ENCODE peak calls at places on chromosomes 3 and 15, in six cellular contexts. S is GM10248, P is fibroblast of pulmonary artery, N is heart right ventricle, E is Peyer's patch, K is choroid plexus epithelial cell. I is an unnamed sample.

GRCh38 chr3:138594150-138594934 is at the start of gene CEP70:
- DNase-seq in P (peak; percentile 97), N (peak; percentile 93), K (peak; percentile 98), S (peak; percentile 82), E (peak; percentile 97), I (peak; percentile 97)

GRCh38 chr15:59290311-59291213 is 82.1 kb downstream of the MYO1E start:
- DNase-seq in N (no peak), E (peak; percentile 45), S (peak; percentile 39), P (no peak), K (no peak), I (no peak)

GRCh38 chr15:89629829-89630228 is 25.4 kb downstream of the KIF7 start:
- DNase-seq in N (no peak), K (no peak), S (peak; percentile 13), P (no peak), E (no peak), I (no peak)

GRCh38 chr3:177905895-177906511 is 630.2 kb upstream of the KCNMB2 start:
- DNase-seq in E (no peak), S (no peak), P (peak; percentile 84), K (peak; percentile 94), N (no peak), I (no peak)

GRCh38 chr3:114879059-114880031 is 267.7 kb downstream of the ZBTB20 start:
- DNase-seq in N (peak; percentile 13), E (no peak), K (peak; percentile 68), S (peak; percentile 18), P (peak; percentile 33), I (no peak)

GRCh38 chr3:149371001-149371722 is 6.3 kb downstream of the TM4SF1 start:
- DNase-seq in E (no peak), K (peak; percentile 64), S (no peak), P (peak; percentile 84), N (no peak), I (no peak)

GRCh38 chr3:21059409-21059808 is 691.6 kb downstream of the ZNF385D start:
- DNase-seq in K (no peak), P (peak; percentile 7), E (no peak), N (no peak), S (no peak), I (no peak)

GRCh38 chr3:31077021-31077601 is 182.7 kb upstream of the GADL1 start:
- DNase-seq in S (no peak), N (no peak), P (peak; percentile 84), E (no peak), K (peak; percentile 75), I (no peak)

GRCh38 chr3:107562979-107563531 is 40.3 kb downstream of the BBX start:
- DNase-seq in N (no peak), K (no peak), S (no peak), E (no peak), P (no peak), I (no peak)

GRCh38 chr3:105878061-105878460 is 9.2 kb upstream of the CBLB start:
- DNase-seq in P (peak; percentile 45), N (no peak), E (no peak), S (no peak), K (peak; percentile 52), I (no peak)

GRCh38 chr3:186108106-186108940 is 566 bp downstream of the ETV5 start:
- DNase-seq in S (peak; percentile 69), K (peak; percentile 73), P (peak; percentile 67), E (peak; percentile 55), N (peak; percentile 32), I (peak; percentile 91)

GRCh38 chr3:143429628-143430514 is 310.3 kb downstream of the CHST2 start:
- DNase-seq in E (no peak), P (no peak), N (no peak), K (peak; percentile 43), S (no peak), I (no peak)

GRCh38 chr15:73988075-73988969 is 3.8 kb downstream of the STOML1 start:
- DNase-seq in N (no peak), P (no peak), E (no peak), K (peak; percentile 56), S (peak; percentile 56), I (no peak)

GRCh38 chr3:71444028-71444860 is 139.3 kb downstream of the FOXP1 start:
- DNase-seq in P (peak; percentile 75), K (peak; percentile 81), S (peak; percentile 54), N (peak; percentile 47), E (peak; percentile 91), I (no peak)

GRCh38 chr3:156497326-156497725 is 57.6 kb downstream of the SSR3 start:
- DNase-seq in S (no peak), N (no peak), E (no peak), P (no peak), K (no peak), I (no peak)

GRCh38 chr3:171526869-171527268 is 66.7 kb upstream of the TNIK start:
- DNase-seq in S (no peak), P (peak; percentile 68), K (peak; percentile 93), E (no peak), N (no peak), I (no peak)

GRCh38 chr3:159654183-159655134 is 334.2 kb upstream of the IL12A start:
- DNase-seq in K (no peak), P (no peak), S (no peak), N (peak; percentile 48), E (no peak), I (no peak)

GRCh38 chr3:28738425-28738824 is 389.8 kb upstream of the AZI2 start:
- DNase-seq in E (no peak), S (no peak), K (no peak), P (no peak), N (no peak), I (no peak)

GRCh38 chr3:72993391-72993790 is 3.2 kb upstream of the PPP4R2 start:
- DNase-seq in N (no peak), E (no peak), K (no peak), S (no peak), P (no peak), I (no peak)

GRCh38 chr15:69161878-69162213 is 1.4 kb downstream of the GLCE start:
- DNase-seq in E (no peak), P (no peak), N (no peak), K (no peak), S (no peak), I (no peak)

GRCh38 chr3:177445591-177445990 is 248.3 kb upstream of the TBL1XR1 start:
- DNase-seq in E (no peak), P (no peak), K (no peak), N (no peak), S (no peak), I (no peak)

GRCh38 chr15:73026496-73027054 is 25.7 kb upstream of the NEO1 start:
- DNase-seq in P (no peak), E (no peak), N (no peak), K (no peak), S (no peak), I (no peak)

GRCh38 chr15:74653426-74654082 is 37.9 kb downstream of the CLK3 start:
- DNase-seq in N (peak; percentile 38), K (peak; percentile 55), S (no peak), E (peak; percentile 59), P (peak; percentile 88), I (no peak)

GRCh38 chr3:72247645-72248388 is 462.9 kb upstream of the PROK2 start:
- DNase-seq in N (no peak), K (no peak), S (no peak), P (no peak), E (no peak), I (no peak)

GRCh38 chr3:195385526-195385925 is 57.3 kb downstream of the ACAP2 start:
- DNase-seq in S (no peak), K (peak; percentile 79), P (peak; percentile 72), N (no peak), E (no peak), I (no peak)

GRCh38 chr3:30702038-30702437 is 95.6 kb downstream of the TGFBR2 start:
- DNase-seq in S (no peak), N (no peak), P (no peak), K (no peak), E (no peak), I (no peak)

GRCh38 chr3:140903196-140903595 is 38.4 kb upstream of the SLC25A36 start:
- DNase-seq in N (no peak), K (peak; percentile 11), E (no peak), P (no peak), S (no peak), I (no peak)

GRCh38 chr15:65517866-65518207 is 348 bp upstream of the DPP8 start:
- DNase-seq in N (no peak), K (no peak), S (no peak), P (no peak), E (no peak), I (no peak)

GRCh38 chr3:113261996-113262665 is 50.8 kb downstream of the BOC start:
- DNase-seq in P (peak; percentile 47), N (no peak), K (no peak), E (no peak), S (no peak), I (no peak)

GRCh38 chr15:83833569-83833968 is 179.6 kb downstream of the ADAMTSL3 start:
- DNase-seq in K (no peak), S (no peak), P (no peak), E (no peak), N (no peak), I (no peak)

GRCh38 chr3:188861847-188862740 is 309.7 kb upstream of the TPRG1 start:
- DNase-seq in K (peak; percentile 46), S (no peak), E (no peak), P (peak; percentile 51), N (no peak), I (no peak)

GRCh38 chr15:93179704-93180103 is 90.7 kb upstream of the RGMA start:
- DNase-seq in S (no peak), E (peak; percentile 37), K (peak; percentile 0), P (no peak), N (no peak), I (no peak)

GRCh38 chr15:100671858-100672543 is 69.6 kb downstream of the ASB7 start:
- DNase-seq in E (no peak), P (peak; percentile 58), K (peak; percentile 54), S (peak; percentile 48), N (no peak), I (no peak)
- TF ChIP-seq CTCF in E (peak; percentile 37), P (peak; percentile 73), K (peak; percentile 93), S (peak; percentile 59), N (no peak), I (peak; percentile 76)

GRCh38 chr3:48697952-48698351 is 12.2 kb upstream of the NCKIPSD start:
- DNase-seq in S (no peak), E (no peak), N (no peak), P (no peak), K (no peak), I (no peak)
- TF ChIP-seq CTCF in S (no peak), E (no peak), N (no peak), P (no peak), K (peak; percentile 22), I (no peak)

DNA sequence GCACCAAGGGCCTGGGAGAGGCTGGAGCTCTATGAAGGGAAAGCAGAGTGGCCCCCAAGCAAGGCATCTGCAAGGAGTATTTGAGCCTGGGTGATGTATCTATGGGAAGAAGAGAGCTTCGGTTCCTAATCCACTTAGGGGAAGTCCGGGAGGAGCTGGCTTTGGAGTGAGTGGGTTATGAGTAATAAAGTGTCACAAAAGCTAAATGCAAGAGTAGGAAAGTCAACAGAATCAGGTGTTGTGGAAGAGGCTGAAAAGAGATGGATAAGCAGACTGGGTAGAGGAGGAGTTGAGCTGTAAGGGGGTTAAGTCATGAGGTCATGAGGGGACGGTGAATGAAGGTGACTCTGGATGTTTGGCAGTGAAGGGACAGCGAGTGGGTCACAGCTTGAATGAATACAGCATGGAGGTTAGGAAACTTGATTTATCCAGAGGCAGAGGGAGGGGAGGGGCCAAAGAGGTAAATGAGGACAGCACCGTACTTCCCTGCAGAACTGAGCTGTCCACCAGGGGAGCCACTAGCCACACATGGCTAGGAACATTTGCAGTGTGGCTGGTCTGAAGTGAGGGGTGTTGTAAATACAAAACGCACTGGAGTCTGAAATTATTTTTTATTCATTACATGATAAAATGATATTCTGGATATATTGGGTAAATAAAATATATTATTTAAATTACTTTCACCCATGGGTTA is 83.3 kb downstream of the ADCY5 start:
- DNase-seq in N (peak; percentile 52), E (no peak), S (no peak), K (peak; percentile 37), P (peak; percentile 11), I (no peak)
- TF ChIP-seq CTCF in N (no peak), E (peak; percentile 50), S (no peak), K (peak; percentile 68), P (peak; percentile 49), I (peak; percentile 48)

GRCh38 chr3:78066287-78066686 is 1026.4 kb downstream of the ROBO2 start:
- DNase-seq in E (no peak), P (no peak), K (no peak), N (no peak), S (no peak), I (no peak)
- TF ChIP-seq CTCF in E (no peak), P (no peak), K (no peak), N (no peak), S (no peak), I (no peak)

I was measured in osteocyte.